ENCODE peak calls at places on chromosomes 13 and 19, in eight cellular contexts. I, A, L, K, Z, P, S and R are unnamed samples. For H3K4me1, the result is how much of the 10 kb centered on the place peaks cover.

GRCh38 chr13:40644838-40645620 is 21.4 kb downstream of the FOXO1 start:
- DNase-seq in P (no peak), I (no peak), K (no peak), S (peak), Z (no peak), A (no peak), L (peak), R (no peak)

GRCh38 chr19:18021121-18021755 is 13.3 kb downstream of the ARRDC2 start:
- DNase-seq in Z (peak), A (peak), K (peak), L (peak), P (no peak), I (peak), S (peak), R (no peak)

GRCh38 chr13:91576590-91576989 is 178.2 kb downstream of the GPC5 start:
- DNase-seq in S (no peak), I (no peak), P (peak), K (no peak), L (no peak), Z (no peak), A (no peak), R (peak)

GRCh38 chr13:41457589-41458186 is 338 bp downstream of the RGCC start:
- DNase-seq in Z (no peak), L (peak), P (no peak), S (no peak), I (peak), K (no peak), A (peak), R (no peak)

GRCh38 chr19:17889609-17890214 is 18.0 kb downstream of the SLC5A5 start:
- DNase-seq in L (peak), Z (no peak), A (no peak), I (no peak), P (no peak), S (peak), K (no peak), R (no peak)

GRCh38 chr13:20182231-20182846 is 10.4 kb downstream of the GJB2 start:
- DNase-seq in Z (no peak), K (no peak), S (peak), A (peak), P (peak), I (no peak), L (peak), R (no peak)

GRCh38 chr13:51541809-51542258 is 42.4 kb upstream of the WDFY2 start:
- DNase-seq in A (no peak), Z (no peak), P (no peak), K (no peak), S (no peak), L (no peak), I (no peak), R (no peak)

GRCh38 chr13:55001881-55002280 is 1973.3 kb downstream of the OLFM4 start:
- DNase-seq in I (no peak), L (no peak), A (no peak), K (no peak), S (no peak), P (no peak), Z (no peak), R (no peak)

GRCh38 chr19:48897181-48897580 is 1.4 kb downstream of the TULP2 start:
- DNase-seq in A (no peak), S (no peak), Z (no peak), L (no peak), P (no peak), I (no peak), K (no peak), R (no peak)

GRCh38 chr19:29663861-29664752 is 1.2 kb upstream of the PLEKHF1 start:
- DNase-seq in P (no peak), L (peak), Z (no peak), A (no peak), S (peak), I (no peak), K (no peak), R (no peak)

GRCh38 chr13:27481766-27482165 is 31.4 kb upstream of the MTIF3 start:
- DNase-seq in A (no peak), I (peak), Z (peak), S (peak), P (peak), L (peak), K (no peak), R (peak)

GRCh38 chr19:19540707-19541515 is 2.8 kb downstream of the CILP2 start:
- DNase-seq in S (peak), Z (peak), I (no peak), P (peak), A (peak), K (no peak), L (peak), R (peak)

GRCh38 chr19:21569497-21569870 is 64.1 kb downstream of the ZNF429 start:
- DNase-seq in L (peak), P (no peak), I (peak), S (no peak), Z (no peak), A (no peak), K (no peak), R (no peak)

GRCh38 chr19:28968721-28969120 is 244.2 kb downstream of the UQCRFS1 start:
- DNase-seq in Z (no peak), I (no peak), S (no peak), A (no peak), P (no peak), L (no peak), K (no peak), R (no peak)

GRCh38 chr13:94169783-94170513 is 309.5 kb downstream of the DCT start:
- DNase-seq in I (peak), A (no peak), K (peak), Z (no peak), S (no peak), P (no peak), L (peak), R (no peak)

GRCh38 chr19:15249912-15250634 is 17.8 kb upstream of the EPHX3 start:
- DNase-seq in Z (no peak), P (no peak), A (no peak), L (peak), S (peak), I (peak), K (peak), R (no peak)

GRCh38 chr19:27673986-27674385 is 1539.0 kb downstream of the UQCRFS1 start:
- DNase-seq in S (no peak), L (no peak), I (no peak), A (no peak), P (no peak), K (no peak), Z (no peak), R (no peak)

GRCh38 chr19:8240274-8241229 is 31.4 kb downstream of the CERS4 start:
- DNase-seq in P (peak), Z (peak), S (peak), K (peak), L (peak), A (peak), I (peak), R (no peak)

GRCh38 chr13:108326318-108326717 is 56.8 kb downstream of the TNFSF13B start:
- DNase-seq in K (no peak), S (no peak), I (no peak), Z (no peak), L (no peak), P (no peak), A (no peak), R (no peak)

GRCh38 chr19:45275370-45275971 is 24.4 kb downstream of the MARK4 start:
- DNase-seq in K (no peak), Z (no peak), L (no peak), A (no peak), S (no peak), P (no peak), I (no peak), R (no peak)

GRCh38 chr19:3575260-3575741 is 2.6 kb downstream of the HMG20B start:
- DNase-seq in L (no peak), A (peak), K (no peak), S (no peak), P (no peak), Z (no peak), I (no peak), R (no peak)

GRCh38 chr19:3577741-3578344 is 5.1 kb downstream of the HMG20B start:
- DNase-seq in P (no peak), S (no peak), K (no peak), L (no peak), Z (peak), I (peak), A (no peak), R (no peak)

GRCh38 chr19:3573858-3574637 is 1.3 kb downstream of the HMG20B start:
- DNase-seq in K (peak), L (peak), Z (peak), S (peak), A (peak), I (peak), P (peak), R (peak)

GRCh38 chr19:3576696-3577443 is 4.1 kb downstream of the HMG20B start:
- DNase-seq in L (peak), A (no peak), K (peak), P (no peak), Z (peak), S (no peak), I (peak), R (no peak)

DNA sequence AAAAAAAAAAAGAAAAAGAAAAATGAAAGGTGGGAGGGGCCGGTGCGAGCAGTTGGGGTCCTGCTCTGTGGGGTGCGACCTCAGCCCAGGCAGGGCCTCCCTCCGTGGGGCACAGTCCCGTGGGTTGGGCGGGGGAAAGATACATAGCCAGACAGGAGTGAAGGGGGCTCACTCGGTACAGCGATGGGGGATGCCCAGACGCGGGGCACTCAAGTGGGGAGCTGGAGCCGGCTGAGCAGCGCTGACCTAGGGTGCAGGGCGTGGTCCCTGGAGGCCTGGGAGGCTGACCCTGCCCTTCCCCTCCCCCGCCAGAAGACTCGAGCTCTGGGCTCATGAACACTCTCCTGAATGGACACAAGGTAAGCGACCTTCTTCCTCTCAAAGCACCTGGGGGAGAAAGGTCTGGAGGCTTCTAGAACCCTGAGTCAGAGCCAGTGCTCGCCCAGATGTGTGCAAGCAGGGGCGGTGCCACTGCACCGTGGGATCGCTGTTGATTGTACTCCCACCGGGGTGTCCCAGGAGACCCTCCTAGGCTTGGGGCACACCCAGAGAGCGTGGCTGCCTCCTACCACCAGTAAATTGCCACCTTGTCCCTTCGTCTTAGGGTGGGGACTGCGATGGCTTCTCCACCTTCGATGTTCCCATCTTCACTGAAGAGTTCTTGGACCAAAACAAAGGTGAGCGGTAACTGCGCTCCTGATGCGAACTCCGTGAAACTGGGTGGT is 3.4 kb downstream of the HMG20B start:
- DNase-seq in L (no peak), S (no peak), Z (no peak), P (no peak), A (no peak), K (no peak), I (peak), R (no peak)
- H3K4me3 ChIP-seq in L (peak), S (no peak), Z (no peak), P (no peak), A (no peak), K (peak), I (no peak), R (peak)

DNA sequence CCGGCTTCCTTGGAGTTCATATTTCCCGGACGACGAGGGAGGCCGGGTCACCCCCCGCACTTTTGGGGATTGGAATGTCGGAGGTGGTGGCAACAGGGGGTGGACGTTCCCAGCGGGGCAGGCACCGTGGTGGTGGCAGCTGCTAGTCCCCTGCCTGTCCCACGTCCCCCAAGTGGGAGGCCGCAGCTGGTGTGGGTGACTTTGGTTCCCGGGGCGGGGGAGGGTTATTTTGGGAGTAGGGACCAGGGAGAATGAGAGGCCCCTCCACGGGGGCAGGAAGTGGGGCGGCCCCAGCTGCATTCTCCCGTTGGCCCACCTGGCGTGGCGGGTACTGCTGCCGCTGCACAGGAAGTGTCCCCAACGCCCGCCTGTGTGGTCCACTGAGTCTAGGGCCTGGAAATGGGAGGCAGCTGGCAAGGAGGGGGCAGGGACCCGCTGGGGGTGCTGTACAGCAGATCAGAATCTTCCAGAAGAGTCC is 11.1 kb upstream of the PLIN3 start:
- DNase-seq in L (no peak), S (no peak), A (no peak), I (peak), K (peak), Z (no peak), P (no peak), R (no peak)
- H3K4me1 ChIP-seq in L (under half), S (under half), A (under half), I (under half), K (under half), Z (under half), P (under half), R (under half)

DNA sequence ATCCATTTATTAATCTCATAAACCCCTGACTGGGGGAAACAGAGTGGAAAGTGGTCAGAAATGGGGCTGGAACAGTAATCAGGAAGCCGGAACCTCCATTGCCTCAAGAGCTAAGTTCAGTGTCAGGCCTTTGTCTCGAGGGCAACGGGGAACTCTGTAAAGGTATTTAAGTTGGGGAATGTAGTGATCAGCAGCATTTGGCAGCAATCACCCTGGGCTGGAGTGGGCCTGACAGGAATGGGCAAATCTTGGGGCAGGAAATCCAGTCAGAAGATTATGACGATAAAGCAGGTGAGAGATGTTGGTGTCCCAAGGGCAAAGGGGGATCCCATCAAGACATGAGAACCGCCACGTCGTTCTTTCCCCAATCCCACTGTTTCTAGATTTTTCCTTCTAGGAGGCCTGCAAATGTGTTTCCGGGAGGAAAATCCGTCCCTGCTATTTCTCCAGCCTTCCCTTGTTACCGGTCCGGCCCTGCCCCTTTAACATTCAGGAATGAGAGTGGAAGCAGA is 232.4 kb upstream of the SERP2 start:
- DNase-seq in Z (no peak), S (peak), L (no peak), I (no peak), K (no peak), P (no peak), A (no peak), R (no peak)
- H3K4me3 ChIP-seq in Z (peak), S (peak), L (peak), I (peak), K (peak), P (peak), A (peak), R (peak)

DNA sequence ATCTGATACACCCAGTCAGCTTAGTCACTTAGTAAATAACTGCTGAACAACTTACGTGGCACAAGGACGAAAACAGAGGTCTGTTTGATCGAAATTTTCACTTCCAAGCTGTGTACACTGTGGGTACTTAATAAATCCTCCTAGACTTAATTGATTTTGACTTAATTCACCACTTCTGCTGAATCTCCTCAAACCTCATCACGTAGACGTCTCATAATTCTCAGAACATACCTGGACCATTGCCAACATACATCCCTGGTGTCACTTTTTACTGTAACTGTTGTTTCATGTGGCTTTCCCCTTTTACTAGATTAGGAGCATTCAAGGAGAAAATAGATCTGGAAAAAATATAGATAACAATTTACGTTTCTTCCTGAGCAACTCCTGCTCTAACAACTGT is 104.9 kb downstream of the MBNL2 start:
- DNase-seq in I (no peak), Z (no peak), K (no peak), P (no peak), A (no peak), L (no peak), S (no peak), R (no peak)
- H3K4me1 ChIP-seq in I (under half), Z (under half), K (under half), P (under half), A (under half), L (under half), S (under half), R (under half)

DNA sequence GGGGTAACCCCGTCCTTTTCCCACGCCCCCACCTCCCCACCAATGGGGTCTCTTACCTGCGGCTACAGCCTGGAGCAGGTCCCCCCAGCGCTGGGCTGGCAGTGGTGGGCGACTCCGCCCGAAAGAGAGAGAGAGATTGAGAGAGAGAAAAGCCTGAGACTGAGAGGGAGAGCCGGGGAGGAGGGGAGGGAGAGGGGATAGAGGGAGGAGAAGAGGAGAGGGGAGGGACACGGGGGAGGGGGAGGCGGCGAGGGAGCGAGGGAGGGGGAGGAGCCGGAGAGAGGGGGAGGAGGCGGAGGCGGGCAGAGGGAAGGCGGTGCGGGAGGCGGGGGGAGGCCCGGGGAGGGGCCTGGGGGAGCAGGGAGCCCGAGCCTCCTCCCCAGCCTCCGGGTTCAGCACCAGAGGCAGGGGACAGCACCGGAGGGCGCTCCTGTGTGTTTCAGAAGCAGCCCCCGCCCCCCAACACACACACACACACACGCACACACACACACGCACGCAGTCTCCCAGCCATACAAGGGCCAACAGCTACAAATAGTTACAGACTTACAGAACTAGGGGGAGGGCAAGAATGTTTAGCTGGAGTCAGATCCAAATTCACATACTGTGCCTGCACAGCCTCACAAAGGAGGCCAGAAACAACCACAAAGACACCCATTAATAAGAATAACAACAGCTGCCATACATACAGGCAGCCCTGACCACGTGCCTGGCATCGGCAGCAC is at the start of gene SLC8A2:
- DNase-seq in S (peak), A (peak), P (peak), I (peak), K (peak), L (peak), Z (no peak), R (no peak)
- H3K4me3 ChIP-seq in S (no peak), A (no peak), P (peak), I (no peak), K (no peak), L (no peak), Z (no peak), R (peak)

GRCh38 chr13:33231339-33231738 is 54.2 kb downstream of the STARD13 start:
- DNase-seq in Z (no peak), L (no peak), K (no peak), P (no peak), A (no peak), I (no peak), S (no peak), R (no peak)
- H3K4me1 ChIP-seq in Z (under half), L (half or more), K (under half), P (under half), A (under half), I (under half), S (half or more), R (under half)

DNA sequence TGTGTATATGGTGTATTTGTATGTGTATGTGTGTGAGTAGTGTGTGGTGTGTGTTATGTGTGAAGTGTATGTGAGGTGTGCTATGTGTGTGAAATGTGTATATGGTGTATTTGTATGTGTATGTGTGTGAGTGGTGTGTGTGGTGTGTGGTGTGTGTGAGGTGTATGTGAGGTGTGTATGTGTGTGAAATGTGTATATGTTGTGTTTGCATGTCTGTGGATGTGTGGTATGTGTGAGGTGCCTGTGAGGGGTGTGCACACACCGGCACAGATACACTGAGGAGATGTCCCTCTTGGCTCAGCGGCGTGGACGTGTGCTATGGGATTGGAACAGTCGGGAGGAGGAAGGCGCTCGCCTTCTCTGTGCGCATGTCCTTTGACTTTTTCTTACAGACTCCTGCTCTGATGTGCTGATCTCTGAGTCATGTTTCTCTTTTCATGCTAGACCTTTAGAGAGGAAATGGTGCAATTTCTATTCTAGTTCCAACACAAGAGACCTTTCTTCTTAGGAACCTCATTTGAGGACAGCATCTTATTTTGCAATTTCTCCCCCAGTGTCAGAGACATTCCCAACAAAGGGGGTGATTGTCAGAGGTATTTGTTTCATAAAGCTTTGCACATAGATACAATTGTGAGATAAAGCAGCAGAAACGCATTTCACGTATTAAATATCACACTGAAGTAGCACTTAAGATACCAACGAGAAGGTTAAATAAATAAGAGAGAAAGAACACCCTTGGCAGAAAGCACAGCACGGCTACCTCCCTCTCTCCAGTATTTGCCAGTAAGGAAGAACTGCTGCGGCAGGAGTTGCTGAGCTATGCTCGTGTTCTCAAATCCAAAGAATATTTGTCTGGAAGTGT is 11.3 kb upstream of the TNFRSF19 start:
- DNase-seq in A (no peak), K (peak), Z (no peak), P (no peak), I (peak), S (peak), L (peak), R (no peak)
- H3K4me3 ChIP-seq in A (no peak), K (peak), Z (no peak), P (no peak), I (no peak), S (peak), L (peak), R (no peak)

GRCh38 chr13:87698268-87698667 is 27.1 kb downstream of the SLITRK5 start:
- DNase-seq in K (no peak), L (no peak), A (no peak), Z (no peak), S (no peak), P (no peak), I (no peak), R (no peak)
- H3K4me1 ChIP-seq in K (under half), L (under half), A (under half), Z (under half), S (under half), P (under half), I (under half), R (under half)